ENCODE peak calls at places on chromosomes 11 and 22, in four cellular contexts. One of them, this sample, is unnamed. For H3K27me3 and H3K4me1, the result is how much of the 10 kb centered on the place peaks cover.

GRCh38 chr11:131999084-131999483 is 628.7 kb downstream of the NTM start:
- DNase-seq in lower lobe of right lung: no peak
- DNase-seq in heart right ventricle: no peak
- DNase-seq in H9: no peak
- DNase-seq in this sample: no peak

GRCh38 chr11:12377106-12377823 is at the start of gene PARVA:
- DNase-seq in lower lobe of right lung: peak
- DNase-seq in heart right ventricle: peak
- DNase-seq in H9: peak
- DNase-seq in this sample: peak

GRCh38 chr11:45045692-45046471 is 95.2 kb upstream of the TP53I11 start:
- DNase-seq in lower lobe of right lung: peak
- DNase-seq in heart right ventricle: peak
- DNase-seq in H9: no peak
- DNase-seq in this sample: peak

GRCh38 chr22:29134448-29134847 is 61.6 kb downstream of the KREMEN1 start:
- DNase-seq in lower lobe of right lung: no peak
- DNase-seq in heart right ventricle: no peak
- DNase-seq in H9: no peak
- DNase-seq in this sample: no peak

GRCh38 chr11:82873919-82874333 is 26.3 kb downstream of the PRCP start:
- DNase-seq in lower lobe of right lung: no peak
- DNase-seq in heart right ventricle: no peak
- DNase-seq in H9: no peak
- DNase-seq in this sample: no peak

GRCh38 chr11:1881442-1882264 is 10.0 kb downstream of the PRR33 start:
- DNase-seq in lower lobe of right lung: no peak
- DNase-seq in heart right ventricle: peak
- DNase-seq in H9: peak
- DNase-seq in this sample: peak

GRCh38 chr22:39208013-39208680 is 36.6 kb downstream of the PDGFB start:
- DNase-seq in lower lobe of right lung: peak
- DNase-seq in heart right ventricle: no peak
- DNase-seq in H9: peak
- DNase-seq in this sample: no peak

GRCh38 chr11:45655831-45656230 is 9.6 kb downstream of the CHST1 start:
- DNase-seq in lower lobe of right lung: no peak
- DNase-seq in heart right ventricle: no peak
- DNase-seq in H9: no peak
- DNase-seq in this sample: no peak

GRCh38 chr11:110076388-110076965 is 16.7 kb upstream of the ZC3H12C start:
- DNase-seq in lower lobe of right lung: no peak
- DNase-seq in heart right ventricle: no peak
- DNase-seq in H9: peak
- DNase-seq in this sample: no peak

GRCh38 chr22:32318361-32318760 is 39.3 kb upstream of the RFPL3 start:
- DNase-seq in lower lobe of right lung: no peak
- DNase-seq in heart right ventricle: no peak
- DNase-seq in H9: no peak
- DNase-seq in this sample: no peak

GRCh38 chr11:118791961-118792578 is 1.1 kb upstream of the DDX6 start:
- DNase-seq in lower lobe of right lung: peak
- DNase-seq in heart right ventricle: no peak
- DNase-seq in H9: peak
- DNase-seq in this sample: no peak

GRCh38 chr11:83724704-83725114 is 438.5 kb upstream of the CCDC90B start:
- DNase-seq in lower lobe of right lung: peak
- DNase-seq in heart right ventricle: no peak
- DNase-seq in H9: peak
- DNase-seq in this sample: no peak

GRCh38 chr11:45468265-45468856 is 182.2 kb upstream of the SYT13 start:
- DNase-seq in lower lobe of right lung: no peak
- DNase-seq in heart right ventricle: no peak
- DNase-seq in H9: peak
- DNase-seq in this sample: no peak

GRCh38 chr11:39367526-39367925 is 2091.9 kb downstream of the LRRC4C start:
- DNase-seq in lower lobe of right lung: no peak
- DNase-seq in heart right ventricle: no peak
- DNase-seq in H9: no peak
- DNase-seq in this sample: no peak

GRCh38 chr11:13786688-13787087 is 118.2 kb downstream of the FAR1 start:
- DNase-seq in lower lobe of right lung: no peak
- DNase-seq in heart right ventricle: no peak
- DNase-seq in H9: no peak
- DNase-seq in this sample: no peak

GRCh38 chr11:535519-536454 is at the start of gene HRAS:
- DNase-seq in lower lobe of right lung: peak
- DNase-seq in heart right ventricle: peak
- DNase-seq in H9: peak
- DNase-seq in this sample: peak

GRCh38 chr11:65399845-65400244 is 13.4 kb downstream of the FRMD8 start:
- DNase-seq in lower lobe of right lung: no peak
- DNase-seq in heart right ventricle: no peak
- DNase-seq in H9: no peak
- DNase-seq in this sample: no peak

GRCh38 chr11:65400295-65401072 is 14.0 kb downstream of the FRMD8 start:
- DNase-seq in lower lobe of right lung: no peak
- DNase-seq in heart right ventricle: no peak
- DNase-seq in H9: no peak
- DNase-seq in this sample: no peak

GRCh38 chr11:65399249-65399648 is 12.8 kb downstream of the FRMD8 start:
- DNase-seq in lower lobe of right lung: no peak
- DNase-seq in heart right ventricle: no peak
- DNase-seq in H9: no peak
- DNase-seq in this sample: no peak

GRCh38 chr11:65396769-65397745 is 10.6 kb downstream of the FRMD8 start:
- DNase-seq in lower lobe of right lung: no peak
- DNase-seq in heart right ventricle: no peak
- DNase-seq in H9: no peak
- DNase-seq in this sample: no peak

DNA sequence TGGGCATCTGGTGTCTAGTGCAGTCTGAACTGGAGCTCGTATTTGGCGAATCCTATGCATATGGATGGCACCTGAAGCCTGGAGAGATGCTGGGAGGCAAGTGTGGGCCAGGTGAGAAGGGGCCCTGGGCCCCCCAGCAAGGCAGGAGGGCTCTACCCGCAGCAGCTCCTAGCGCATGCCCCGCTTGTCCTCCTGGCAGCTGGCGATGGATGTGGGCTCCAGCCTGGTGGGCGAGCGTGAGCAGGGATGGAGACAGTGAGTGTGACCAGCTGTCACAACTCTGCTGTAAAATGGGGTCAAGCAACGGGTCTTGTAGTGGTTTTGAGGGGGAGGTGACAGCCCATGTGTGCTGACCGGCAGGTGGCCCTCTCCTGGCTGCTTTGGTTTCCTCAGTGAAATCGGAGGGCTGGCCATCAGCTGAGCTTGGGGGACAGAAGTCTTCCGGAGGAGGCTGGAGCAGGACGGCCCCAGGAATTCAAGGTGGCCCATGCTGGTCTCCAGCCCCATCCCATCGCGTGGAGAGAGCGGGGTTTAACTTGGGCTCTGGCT is 12.0 kb downstream of the FRMD8 start:
- DNase-seq in lower lobe of right lung: no peak
- DNase-seq in heart right ventricle: no peak
- DNase-seq in H9: no peak
- DNase-seq in this sample: no peak
- TF ChIP-seq CTCF in lower lobe of right lung: no peak
- TF ChIP-seq CTCF in heart right ventricle: no peak
- TF ChIP-seq CTCF in H9: no peak
- TF ChIP-seq CTCF in this sample: no peak

GRCh38 chr11:120662071-120662611 is 150.6 kb downstream of the GRIK4 start:
- DNase-seq in lower lobe of right lung: no peak
- DNase-seq in heart right ventricle: no peak
- DNase-seq in H9: no peak
- DNase-seq in this sample: no peak
- H3K27me3 ChIP-seq in lower lobe of right lung: under half
- H3K27me3 ChIP-seq in heart right ventricle: under half
- H3K27me3 ChIP-seq in H9: under half
- H3K27me3 ChIP-seq in this sample: half or more

DNA sequence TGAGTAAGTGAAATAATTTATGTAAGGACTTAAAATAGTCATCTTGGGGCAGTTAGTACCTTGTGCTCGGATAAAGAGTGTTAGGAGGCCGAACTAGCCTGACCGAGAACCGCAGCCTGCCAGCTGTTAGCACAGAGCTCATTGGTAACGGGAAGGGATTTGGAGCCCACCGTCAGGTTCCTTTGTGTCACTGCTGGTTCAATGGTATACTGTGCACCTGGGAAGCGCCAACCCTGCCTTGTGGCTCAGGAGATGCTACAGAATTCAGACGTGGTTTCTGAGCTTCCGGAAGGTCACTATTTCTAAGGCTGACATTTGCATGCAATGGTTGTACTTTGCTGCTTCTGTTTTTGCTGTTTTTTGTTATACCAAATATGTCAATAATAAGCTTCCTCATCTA is 403.5 kb downstream of the CADM1 start:
- DNase-seq in lower lobe of right lung: no peak
- DNase-seq in heart right ventricle: no peak
- DNase-seq in H9: no peak
- DNase-seq in this sample: no peak
- H3K4me1 ChIP-seq in lower lobe of right lung: under half
- H3K4me1 ChIP-seq in heart right ventricle: under half
- H3K4me1 ChIP-seq in H9: under half
- H3K4me1 ChIP-seq in this sample: under half

DNA sequence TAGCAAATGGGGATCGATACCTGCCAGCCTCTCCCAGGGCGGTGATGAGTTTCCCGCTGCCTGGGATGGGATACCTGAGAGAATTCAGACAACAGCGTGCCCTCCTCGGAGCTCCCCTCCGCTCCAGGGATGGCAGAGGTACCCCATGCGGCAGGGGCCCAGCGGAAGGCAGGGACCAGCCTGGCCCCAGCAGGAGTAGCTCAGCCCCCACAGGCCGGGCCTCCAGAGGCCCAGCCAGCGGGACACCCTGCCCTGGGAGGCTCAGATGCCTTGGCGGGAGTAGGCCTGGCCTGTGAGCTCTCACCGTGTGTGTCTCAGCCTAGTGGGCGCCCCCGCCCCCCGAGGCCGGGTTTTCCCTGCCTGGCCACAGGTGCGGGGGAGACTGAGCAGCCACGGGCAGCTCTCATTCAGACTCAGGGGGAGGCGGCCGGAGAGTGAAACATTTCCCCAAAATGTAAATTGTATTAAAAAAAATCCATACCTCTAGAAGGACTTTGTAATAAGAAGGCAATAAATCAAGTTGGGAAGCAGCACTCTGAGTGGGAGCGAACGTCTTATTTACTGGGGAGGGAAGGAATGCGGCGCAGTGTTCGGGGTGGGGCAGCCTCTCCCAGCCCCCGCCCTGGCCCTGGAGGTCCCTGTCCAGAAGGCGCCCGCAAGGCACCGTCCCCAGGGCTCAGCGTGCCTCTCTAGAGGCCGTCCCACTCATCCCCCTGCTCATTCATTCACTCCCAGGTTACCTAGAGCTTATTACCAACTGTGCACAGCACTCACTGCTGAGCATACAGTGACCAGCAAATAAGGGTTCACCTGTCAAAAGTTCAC is 888.0 kb downstream of the BRD1 start:
- DNase-seq in lower lobe of right lung: no peak
- DNase-seq in heart right ventricle: no peak
- DNase-seq in H9: no peak
- DNase-seq in this sample: no peak
- TF ChIP-seq CTCF in lower lobe of right lung: no peak
- TF ChIP-seq CTCF in heart right ventricle: no peak
- TF ChIP-seq CTCF in H9: no peak
- TF ChIP-seq CTCF in this sample: no peak

GRCh38 chr11:6260207-6260726 is 629 bp downstream of the CCKBR start:
- DNase-seq in lower lobe of right lung: no peak
- DNase-seq in heart right ventricle: no peak
- DNase-seq in H9: no peak
- DNase-seq in this sample: no peak
- H3K27me3 ChIP-seq in lower lobe of right lung: under half
- H3K27me3 ChIP-seq in heart right ventricle: under half
- H3K27me3 ChIP-seq in H9: under half
- H3K27me3 ChIP-seq in this sample: half or more

GRCh38 chr22:20533095-20533878 is 25.9 kb downstream of the MED15 start:
- DNase-seq in lower lobe of right lung: no peak
- DNase-seq in heart right ventricle: no peak
- DNase-seq in H9: no peak
- DNase-seq in this sample: no peak

GRCh38 chr22:20531154-20531403 is 23.7 kb downstream of the MED15 start:
- DNase-seq in lower lobe of right lung: no peak
- DNase-seq in heart right ventricle: no peak
- DNase-seq in H9: no peak
- DNase-seq in this sample: no peak

GRCh38 chr22:20532256-20532993 is 25.0 kb downstream of the MED15 start:
- DNase-seq in lower lobe of right lung: peak
- DNase-seq in heart right ventricle: no peak
- DNase-seq in H9: no peak
- DNase-seq in this sample: no peak

GRCh38 chr22:20530368-20531153 is 23.2 kb downstream of the MED15 start:
- DNase-seq in lower lobe of right lung: peak
- DNase-seq in heart right ventricle: no peak
- DNase-seq in H9: no peak
- DNase-seq in this sample: no peak

DNA sequence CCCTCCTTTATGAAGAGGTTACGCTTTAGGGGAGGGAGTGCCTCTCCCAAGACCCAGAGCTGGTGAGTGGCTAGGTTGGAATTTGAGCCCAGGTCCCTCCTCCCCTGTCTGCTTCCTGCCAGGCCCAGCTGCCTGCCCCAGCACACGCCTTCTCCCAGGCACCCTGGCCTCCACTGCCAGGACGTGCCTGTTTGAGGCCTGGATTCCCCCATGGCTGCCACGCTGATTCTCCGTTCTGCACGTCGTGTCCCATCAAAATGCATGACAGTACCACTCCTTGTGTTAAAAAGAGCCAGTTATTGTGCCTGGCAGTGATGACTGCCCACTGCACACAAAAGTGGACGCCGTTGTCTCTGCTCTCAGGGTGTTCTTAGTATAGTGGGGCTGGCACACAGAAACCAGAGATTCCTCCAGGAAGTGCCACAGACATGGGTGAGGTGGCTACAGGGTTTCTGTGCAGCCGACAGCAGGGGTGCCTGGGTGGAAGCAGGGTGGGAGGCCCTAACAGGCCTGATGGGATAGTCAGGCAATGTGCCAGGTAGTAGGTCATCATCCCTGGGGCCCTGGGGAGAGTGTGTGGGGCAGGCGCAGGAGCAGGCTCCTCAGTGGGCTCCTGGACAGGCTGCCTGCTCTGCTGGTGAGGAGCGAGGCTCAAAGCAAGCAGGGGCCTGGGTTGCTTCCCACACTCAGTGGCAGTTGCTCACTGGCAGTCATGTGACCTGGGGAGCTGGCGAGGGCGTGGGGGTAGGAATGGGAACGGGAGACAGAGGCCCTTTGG is 24.2 kb downstream of the MED15 start:
- DNase-seq in lower lobe of right lung: peak
- DNase-seq in heart right ventricle: peak
- DNase-seq in H9: peak
- DNase-seq in this sample: peak
- H3K4me1 ChIP-seq in lower lobe of right lung: half or more
- H3K4me1 ChIP-seq in heart right ventricle: half or more
- H3K4me1 ChIP-seq in H9: under half
- H3K4me1 ChIP-seq in this sample: half or more